ENCODE peak calls at places on chromosome 13, in four cellular contexts. E, O, D and S are unnamed samples.
A peak's percentile ranks its signal among the peaks of the same experiment; 100 is the strongest.

GRCh38 chr13:44646044-44646443 is 69.9 kb upstream of the TSC22D1 start:
- DNase-seq in E (no peak), O (no peak), D (no peak), S (no peak)

GRCh38 chr13:82698383-82698782 is 1183.9 kb downstream of the SLITRK1 start:
- DNase-seq in E (no peak), O (no peak), D (no peak), S (peak; percentile 45)

GRCh38 chr13:114065926-114066774 is 66.3 kb downstream of the RASA3 start:
- DNase-seq in E (no peak), O (no peak), D (no peak), S (no peak)

GRCh38 chr13:41981961-41982723 is 21.2 kb upstream of the VWA8 start:
- DNase-seq in E (no peak), O (no peak), D (no peak), S (peak; percentile 58)

GRCh38 chr13:77836423-77836822 is 82.2 kb downstream of the EDNRB start:
- DNase-seq in E (no peak), O (no peak), D (no peak), S (peak; percentile 27)

GRCh38 chr13:26229080-26229615 is 7.0 kb upstream of the RNF6 start:
- DNase-seq in E (no peak), O (no peak), D (no peak), S (no peak)

GRCh38 chr13:92514420-92515125 is 712.0 kb upstream of the GPC6 start:
- DNase-seq in E (no peak), O (no peak), D (no peak), S (no peak)

GRCh38 chr13:86856996-86857395 is 814.2 kb upstream of the SLITRK5 start:
- DNase-seq in E (no peak), O (no peak), D (no peak), S (peak; percentile 44)

GRCh38 chr13:79604752-79605151 is 123.8 kb downstream of the NDFIP2 start:
- DNase-seq in E (no peak), O (no peak), D (peak; percentile 37), S (no peak)

GRCh38 chr13:44068737-44069136 is 189.0 kb downstream of the LACC1 start:
- DNase-seq in E (no peak), O (no peak), D (peak; percentile 44), S (peak; percentile 82)